ENCODE peak calls at places on chromosomes 13 and 19, in seven cellular contexts. Q is cardiac fibroblast, T is NCI-H2081, H is foreskin melanocyte, L is transverse colon, J is T-helper 2 cell, Z is heart right ventricle. B is an unnamed sample.

GRCh38 chr19:50562329-50562728 is 5.9 kb downstream of the LRRC4B start:
- DNase-seq in L (no peak), T (no peak), Q (no peak), H (no peak), J (no peak), Z (no peak), B (no peak)

GRCh38 chr13:112690242-112690943 is 555 bp downstream of the ATP11A start:
- DNase-seq in T (peak), Q (peak), H (no peak), L (peak), Z (peak), J (peak), B (peak)

GRCh38 chr13:98141938-98142426 is 912 bp upstream of the FARP1 start:
- DNase-seq in Q (no peak), J (no peak), T (no peak), L (peak), Z (peak), H (no peak), B (no peak)

GRCh38 chr13:93216122-93216521 is 10.5 kb upstream of the GPC6 start:
- DNase-seq in L (no peak), Q (no peak), J (no peak), H (no peak), Z (no peak), T (no peak), B (no peak)

GRCh38 chr13:18951412-18951811 is 230.2 kb downstream of the TUBA3C start:
- DNase-seq in Z (no peak), L (no peak), J (no peak), T (no peak), Q (no peak), H (no peak), B (peak)

GRCh38 chr19:11479470-11480080 is 1.3 kb downstream of the ELAVL3 start:
- DNase-seq in H (peak), L (peak), Z (no peak), J (no peak), T (peak), Q (peak), B (peak)

GRCh38 chr13:24605923-24606372 is 74.3 kb upstream of the ATP12A start:
- DNase-seq in L (no peak), Z (no peak), J (peak), T (no peak), Q (peak), H (no peak), B (no peak)

GRCh38 chr19:29507081-29507860 is 18.5 kb upstream of the VSTM2B start:
- DNase-seq in T (no peak), H (no peak), Q (no peak), J (no peak), L (no peak), Z (no peak), B (peak)

GRCh38 chr13:26718872-26719271 is 41.7 kb downstream of the GPR12 start:
- DNase-seq in L (no peak), T (no peak), Z (no peak), H (no peak), Q (no peak), J (no peak), B (no peak)

GRCh38 chr13:76680112-76680511 is 206.1 kb downstream of the KCTD12 start:
- DNase-seq in Z (no peak), J (no peak), Q (no peak), H (no peak), T (no peak), L (no peak), B (no peak)

GRCh38 chr19:16216744-16217670 is 19.3 kb downstream of the AP1M1 start:
- DNase-seq in Z (no peak), L (no peak), T (peak), J (no peak), Q (no peak), H (no peak), B (no peak)

GRCh38 chr13:60572003-60572792 is 175.2 kb downstream of the TDRD3 start:
- DNase-seq in Q (peak), T (peak), Z (no peak), L (no peak), H (no peak), J (no peak), B (no peak)

B was measured in posterior vena cava.